ENCODE peak calls at places on chromosome 3, in seven cellular contexts. M is H9, U is IMR-90, S is mesenchymal stem cell, B is mesendoderm, P is H1, C is trophoblast cell. K is an unnamed sample.

GRCh38 chr3:129654126-129654525 is 47.6 kb upstream of the PLXND1 start:
- DNase-seq in B (no peak), S (no peak), M (no peak), C (no peak), P (no peak), U (peak), K (no peak)

GRCh38 chr3:77709158-77709557 is 669.3 kb downstream of the ROBO2 start:
- DNase-seq in U (no peak), S (no peak), B (no peak), P (no peak), C (no peak), M (no peak), K (no peak)

GRCh38 chr3:86969500-86970189 is 21.3 kb downstream of the VGLL3 start:
- DNase-seq in U (peak), M (peak), S (peak), P (peak), B (peak), C (peak), K (no peak)

GRCh38 chr3:3295586-3295985 is 116.1 kb upstream of the CRBN start:
- DNase-seq in U (no peak), P (no peak), B (no peak), S (no peak), M (no peak), C (peak), K (no peak)

GRCh38 chr3:102156426-102156825 is 278.4 kb upstream of the ZPLD1 start:
- DNase-seq in M (no peak), C (peak), S (peak), P (no peak), U (peak), B (no peak), K (no peak)

GRCh38 chr3:18295171-18295920 is 129.8 kb downstream of the SATB1 start:
- DNase-seq in C (peak), M (peak), P (peak), U (peak), S (no peak), B (peak), K (peak)

GRCh38 chr3:10600159-10601125 is 95.1 kb upstream of the ATP2B2 start:
- DNase-seq in U (no peak), P (no peak), S (no peak), M (no peak), C (no peak), B (no peak), K (no peak)

GRCh38 chr3:148203263-148204010 is 494.3 kb upstream of the AGTR1 start:
- DNase-seq in P (no peak), U (peak), B (peak), M (no peak), C (no peak), S (no peak), K (no peak)

GRCh38 chr3:146640955-146641867 is 36.1 kb upstream of the PLSCR5 start:
- DNase-seq in M (no peak), S (peak), P (no peak), B (peak), U (peak), C (peak), K (peak)

GRCh38 chr3:50338989-50339388 is 1.6 kb downstream of the RASSF1 start:
- DNase-seq in U (no peak), S (no peak), P (no peak), C (no peak), B (no peak), M (no peak), K (no peak)

GRCh38 chr3:129226374-129226773 is 23.0 kb upstream of the COPG1 start:
- DNase-seq in M (no peak), S (peak), P (no peak), C (peak), B (no peak), U (peak), K (no peak)

GRCh38 chr3:99645277-99646106 is 7.1 kb downstream of the COL8A1 start:
- DNase-seq in S (peak), U (peak), P (no peak), B (peak), M (peak), C (peak), K (peak)

GRCh38 chr3:50390523-50391177 is 31.3 kb upstream of the TMEM115 start:
- DNase-seq in B (no peak), C (no peak), U (no peak), S (no peak), M (no peak), P (no peak), K (no peak)

GRCh38 chr3:151008699-151009098 is 36.2 kb upstream of the CLRN1 start:
- DNase-seq in U (peak), P (no peak), M (no peak), B (peak), S (peak), C (peak), K (peak)

GRCh38 chr3:149934524-149934923 is 36.2 kb downstream of the PFN2 start:
- DNase-seq in M (no peak), S (peak), P (no peak), C (peak), U (peak), B (no peak), K (no peak)

GRCh38 chr3:172273378-172273777 is 174.9 kb downstream of the GHSR start:
- DNase-seq in S (no peak), B (no peak), U (no peak), C (no peak), P (no peak), M (no peak), K (no peak)

GRCh38 chr3:32143849-32144757 is 37.7 kb downstream of the GPD1L start:
- DNase-seq in M (peak), B (peak), C (peak), S (peak), U (peak), P (no peak), K (peak)

GRCh38 chr3:32147935-32148334 is 41.5 kb downstream of the GPD1L start:
- DNase-seq in P (no peak), C (no peak), B (no peak), S (peak), M (no peak), U (no peak), K (no peak)

GRCh38 chr3:32148356-32148755 is 41.9 kb downstream of the GPD1L start:
- DNase-seq in S (no peak), C (no peak), B (no peak), U (no peak), M (no peak), P (no peak), K (no peak)

GRCh38 chr3:32146669-32147315 is 40.4 kb downstream of the GPD1L start:
- DNase-seq in M (no peak), B (no peak), U (no peak), P (no peak), S (no peak), C (peak), K (no peak)

GRCh38 chr3:32147509-32147908 is 41.1 kb downstream of the GPD1L start:
- DNase-seq in M (no peak), C (peak), P (no peak), S (no peak), U (peak), B (no peak), K (no peak)
- H2BK120ac ChIP-seq in M (no peak), C (no peak), P (no peak), S (no peak), U (no peak), B (no peak), K (no peak)

GRCh38 chr3:52456800-52457183 is 1.4 kb downstream of the NISCH start:
- DNase-seq in S (no peak), M (no peak), B (no peak), P (no peak), C (no peak), U (no peak), K (no peak)

GRCh38 chr3:52456169-52456799 is 880 bp downstream of the NISCH start:
- DNase-seq in P (no peak), B (peak), U (peak), C (peak), M (peak), S (peak), K (no peak)

GRCh38 chr3:52461874-52462273 is 6.5 kb downstream of the NISCH start:
- DNase-seq in M (no peak), C (no peak), P (no peak), U (no peak), B (no peak), S (no peak), K (no peak)

GRCh38 chr3:52458031-52458760 is 2.8 kb downstream of the NISCH start:
- DNase-seq in P (no peak), U (no peak), C (no peak), B (no peak), S (no peak), M (no peak), K (no peak)

DNA sequence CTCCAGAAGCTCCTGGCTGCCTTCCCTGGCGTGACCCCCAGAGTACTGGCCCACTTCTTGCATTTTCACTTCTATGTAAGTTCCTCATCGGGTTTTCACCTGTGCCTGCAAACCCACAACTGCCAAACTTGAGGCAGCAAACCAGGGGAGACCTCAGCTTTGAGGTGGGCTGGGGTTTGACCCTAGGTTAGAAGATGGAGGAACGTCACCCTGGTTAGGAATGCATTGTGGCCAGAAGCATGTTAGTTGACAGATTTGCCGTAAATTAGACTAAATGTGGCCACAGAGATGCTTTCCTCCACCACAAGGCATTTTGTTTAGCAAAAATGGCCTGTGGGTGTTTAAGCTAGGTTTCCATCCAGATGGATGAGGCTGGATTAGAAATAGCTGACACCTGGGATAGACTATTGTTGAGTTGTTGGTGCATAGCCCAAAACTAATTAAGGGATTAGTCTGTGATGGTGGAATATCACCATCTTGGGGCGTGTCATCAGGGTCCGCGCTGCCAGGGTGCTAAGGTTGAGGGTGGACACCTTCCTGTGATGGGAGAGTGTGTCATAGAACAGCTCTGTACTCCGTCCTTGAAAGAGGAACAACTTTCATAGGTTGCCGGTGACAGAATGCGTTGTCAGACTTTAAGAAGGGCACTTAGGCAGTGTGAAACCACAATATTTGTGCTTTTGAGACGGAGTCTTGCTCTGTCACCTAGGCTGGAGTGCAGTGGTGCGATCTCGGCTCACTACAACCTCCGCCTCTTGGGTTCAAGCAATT is 3.6 kb downstream of the NISCH start:
- DNase-seq in B (no peak), P (no peak), M (no peak), C (no peak), U (no peak), S (no peak), K (no peak)
- H2BK120ac ChIP-seq in B (no peak), P (no peak), M (no peak), C (no peak), U (no peak), S (no peak), K (no peak)

GRCh38 chr3:132222868-132223538 is 94.2 kb upstream of the ACP3 start:
- DNase-seq in U (no peak), P (no peak), B (no peak), S (no peak), M (no peak), C (no peak), K (peak)

GRCh38 chr3:132220986-132221385 is 96.2 kb upstream of the ACP3 start:
- DNase-seq in C (no peak), U (no peak), M (no peak), B (no peak), S (no peak), P (no peak), K (no peak)

DNA sequence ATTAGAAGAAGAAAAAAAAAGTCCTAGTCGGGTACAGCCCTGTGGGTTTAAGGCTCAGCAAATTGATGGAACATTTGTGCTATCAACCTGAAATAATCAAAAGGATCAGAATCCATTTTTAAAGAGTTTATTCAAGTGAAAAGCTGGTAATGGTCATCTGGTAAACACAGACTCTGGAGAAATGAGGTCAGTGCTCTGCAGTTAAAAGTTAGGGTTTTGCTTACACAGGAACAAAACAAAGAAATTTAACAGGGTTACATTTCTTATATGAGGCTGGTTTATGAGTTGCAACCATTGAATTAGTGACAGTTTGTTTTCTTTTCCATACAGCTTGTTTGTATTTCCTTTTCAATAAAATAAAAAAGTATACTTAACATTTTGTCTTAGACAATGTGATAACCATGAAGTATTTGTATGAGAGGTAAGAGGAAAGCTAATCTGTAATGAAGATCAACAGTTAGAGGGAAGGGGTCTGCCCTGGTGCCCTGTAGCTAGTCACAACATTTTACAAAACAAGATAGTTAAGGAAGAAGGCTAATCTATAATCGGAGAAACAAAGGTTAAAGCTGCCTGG is 98.3 kb upstream of the ACP3 start:
- DNase-seq in B (no peak), U (no peak), C (no peak), P (no peak), M (no peak), S (no peak), K (no peak)
- H2BK120ac ChIP-seq in B (no peak), U (no peak), C (no peak), P (no peak), M (no peak), S (no peak), K (no peak)

DNA sequence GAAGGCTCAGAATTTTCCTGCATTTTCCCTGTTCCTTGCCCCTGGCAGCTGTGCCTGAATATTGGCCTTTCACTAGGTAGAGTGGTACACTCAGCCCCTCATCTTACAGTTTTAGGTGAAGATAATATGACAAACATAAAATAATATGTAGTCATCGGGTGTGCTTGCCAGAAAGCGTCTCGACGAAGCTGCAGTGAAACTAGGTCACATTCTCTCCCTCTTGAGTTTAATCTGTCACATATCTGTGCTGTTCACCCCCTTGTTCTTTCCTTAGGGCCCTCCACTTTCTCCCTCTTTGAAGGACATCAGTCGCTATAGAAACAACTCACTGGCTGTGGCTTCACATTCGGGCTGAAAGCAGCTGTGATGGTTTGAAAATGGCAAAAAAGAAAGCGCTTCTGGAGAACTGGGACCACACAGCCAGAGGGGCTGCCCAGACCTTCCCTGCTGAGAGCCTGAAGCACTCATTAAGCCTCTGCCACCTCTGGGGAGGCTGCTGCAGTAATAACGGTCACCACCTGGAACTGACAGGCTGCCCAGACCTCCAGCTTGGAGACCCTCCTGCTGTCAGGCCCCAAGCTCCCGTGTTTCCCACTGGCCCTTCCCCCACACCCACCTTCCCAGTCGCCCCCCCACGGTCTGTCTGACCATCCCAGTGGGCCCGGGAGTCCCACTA is 50.3 kb downstream of the ABTB1 start:
- DNase-seq in B (peak), S (no peak), M (no peak), P (no peak), C (no peak), U (peak), K (peak)
- H2BK120ac ChIP-seq in B (no peak), S (no peak), M (no peak), P (no peak), C (no peak), U (no peak), K (no peak)

GRCh38 chr3:88219138-88219792 is 69.5 kb downstream of the C3orf38 start:
- DNase-seq in B (peak), S (peak), P (no peak), U (peak), M (peak), C (peak), K (peak)

GRCh38 chr3:88220126-88220525 is 70.4 kb downstream of the C3orf38 start:
- DNase-seq in M (no peak), C (no peak), U (no peak), B (no peak), P (no peak), S (no peak), K (no peak)

GRCh38 chr3:88222343-88222742 is 72.6 kb downstream of the C3orf38 start:
- DNase-seq in S (no peak), M (no peak), C (no peak), B (no peak), U (no peak), P (no peak), K (no peak)

GRCh38 chr3:88221726-88222125 is 72.0 kb downstream of the C3orf38 start:
- DNase-seq in P (no peak), C (no peak), B (no peak), M (no peak), U (no peak), S (no peak), K (no peak)
- H2BK120ac ChIP-seq in P (no peak), C (no peak), B (no peak), M (no peak), U (no peak), S (no peak), K (no peak)

GRCh38 chr3:61454000-61454399 is 107.4 kb upstream of the PTPRG start:
- DNase-seq in U (no peak), B (no peak), P (no peak), C (no peak), M (no peak), S (no peak), K (peak)

GRCh38 chr3:61449327-61450040 is 111.9 kb upstream of the PTPRG start:
- DNase-seq in C (no peak), M (no peak), P (no peak), U (no peak), B (peak), S (no peak), K (no peak)

GRCh38 chr3:61451841-61452240 is 109.5 kb upstream of the PTPRG start:
- DNase-seq in P (no peak), C (peak), S (no peak), B (no peak), U (peak), M (no peak), K (no peak)

GRCh38 chr3:61454806-61455205 is 106.6 kb upstream of the PTPRG start:
- DNase-seq in M (no peak), C (peak), B (no peak), U (peak), P (no peak), S (no peak), K (no peak)

GRCh38 chr3:61452536-61452991 is 108.8 kb upstream of the PTPRG start:
- DNase-seq in U (peak), S (peak), C (peak), P (no peak), M (no peak), B (peak), K (no peak)
- H2BK120ac ChIP-seq in U (no peak), S (no peak), C (no peak), P (no peak), M (no peak), B (no peak), K (no peak)

GRCh38 chr3:185215873-185216586 is 37.8 kb downstream of the EHHADH start:
- DNase-seq in U (peak), B (peak), C (peak), P (no peak), S (peak), M (no peak), K (no peak)
- H2BK120ac ChIP-seq in U (no peak), B (no peak), C (no peak), P (no peak), S (no peak), M (no peak), K (no peak)